ENCODE peak calls at places on chromosomes 1 and 21, in eight cellular contexts. One of them, this sample, is unnamed.
A peak's percentile ranks its signal among the peaks of the same experiment; 100 is the strongest.

GRCh38 chr1:117710710-117711109 is 104.9 kb downstream of the TENT5C start:
- DNase-seq in tibial nerve: no peak
- DNase-seq in ovary: no peak
- DNase-seq in A549: no peak
- DNase-seq in heart left ventricle: no peak
- DNase-seq in spleen: no peak
- DNase-seq in stomach: no peak
- DNase-seq in sigmoid colon: no peak
- DNase-seq in this sample: no peak

GRCh38 chr1:172180886-172181285 is 239.6 kb upstream of the C1orf105 start:
- DNase-seq in tibial nerve: peak; percentile 16
- DNase-seq in ovary: peak; percentile 50
- DNase-seq in heart left ventricle: peak; percentile 61
- DNase-seq in stomach: peak; percentile 42
- DNase-seq in spleen: peak; percentile 87
- DNase-seq in A549: no peak
- DNase-seq in sigmoid colon: peak; percentile 78
- DNase-seq in this sample: no peak

GRCh38 chr21:36656138-36656537 is 42.8 kb upstream of the SIM2 start:
- DNase-seq in ovary: no peak
- DNase-seq in spleen: no peak
- DNase-seq in heart left ventricle: no peak
- DNase-seq in sigmoid colon: no peak
- DNase-seq in tibial nerve: no peak
- DNase-seq in stomach: peak; percentile 49
- DNase-seq in A549: no peak
- DNase-seq in this sample: no peak

GRCh38 chr1:228299901-228300300 is 92.1 kb downstream of the OBSCN start:
- DNase-seq in A549: no peak
- DNase-seq in stomach: no peak
- DNase-seq in ovary: no peak
- DNase-seq in heart left ventricle: peak; percentile 4
- DNase-seq in tibial nerve: no peak
- DNase-seq in sigmoid colon: no peak
- DNase-seq in spleen: peak; percentile 61
- DNase-seq in this sample: no peak

GRCh38 chr21:26715878-26716506 is 129.2 kb downstream of the ADAMTS1 start:
- DNase-seq in stomach: peak; percentile 44
- DNase-seq in A549: peak; percentile 23
- DNase-seq in sigmoid colon: no peak
- DNase-seq in ovary: no peak
- DNase-seq in heart left ventricle: peak; percentile 41
- DNase-seq in tibial nerve: no peak
- DNase-seq in spleen: no peak
- DNase-seq in this sample: no peak

GRCh38 chr1:186790101-186790500 is 38.6 kb upstream of the PLA2G4A start:
- DNase-seq in spleen: no peak
- DNase-seq in sigmoid colon: no peak
- DNase-seq in stomach: no peak
- DNase-seq in A549: no peak
- DNase-seq in tibial nerve: no peak
- DNase-seq in heart left ventricle: no peak
- DNase-seq in ovary: no peak
- DNase-seq in this sample: no peak

GRCh38 chr1:65554829-65555228 is 134.4 kb downstream of the LEPR start:
- DNase-seq in sigmoid colon: no peak
- DNase-seq in ovary: no peak
- DNase-seq in tibial nerve: no peak
- DNase-seq in A549: no peak
- DNase-seq in stomach: no peak
- DNase-seq in spleen: no peak
- DNase-seq in heart left ventricle: no peak
- DNase-seq in this sample: no peak

GRCh38 chr1:30008998-30009657 is 714.3 kb downstream of the MATN1 start:
- DNase-seq in stomach: no peak
- DNase-seq in tibial nerve: no peak
- DNase-seq in A549: peak; percentile 29
- DNase-seq in ovary: no peak
- DNase-seq in sigmoid colon: no peak
- DNase-seq in spleen: no peak
- DNase-seq in heart left ventricle: no peak
- DNase-seq in this sample: no peak

GRCh38 chr1:18667333-18667732 is 36.7 kb downstream of the PAX7 start:
- DNase-seq in heart left ventricle: no peak
- DNase-seq in sigmoid colon: no peak
- DNase-seq in tibial nerve: no peak
- DNase-seq in spleen: no peak
- DNase-seq in ovary: no peak
- DNase-seq in A549: no peak
- DNase-seq in stomach: no peak
- DNase-seq in this sample: no peak

GRCh38 chr1:219405531-219406331 is 207.2 kb downstream of the ZC3H11B start:
- DNase-seq in spleen: no peak
- DNase-seq in A549: no peak
- DNase-seq in heart left ventricle: no peak
- DNase-seq in sigmoid colon: no peak
- DNase-seq in tibial nerve: no peak
- DNase-seq in ovary: no peak
- DNase-seq in stomach: no peak
- DNase-seq in this sample: no peak

GRCh38 chr1:70459502-70460225 is 48.6 kb downstream of the CTH start:
- DNase-seq in spleen: no peak
- DNase-seq in ovary: no peak
- DNase-seq in sigmoid colon: no peak
- DNase-seq in stomach: no peak
- DNase-seq in tibial nerve: no peak
- DNase-seq in A549: no peak
- DNase-seq in heart left ventricle: no peak
- DNase-seq in this sample: no peak

GRCh38 chr1:210236840-210237409 is 4.3 kb downstream of the SERTAD4 start:
- DNase-seq in sigmoid colon: peak; percentile 94
- DNase-seq in A549: no peak
- DNase-seq in stomach: no peak
- DNase-seq in heart left ventricle: peak; percentile 80
- DNase-seq in spleen: no peak
- DNase-seq in ovary: peak; percentile 69
- DNase-seq in tibial nerve: peak; percentile 57
- DNase-seq in this sample: no peak

GRCh38 chr1:198437352-198437751 is 103.1 kb downstream of the ATP6V1G3 start:
- DNase-seq in spleen: no peak
- DNase-seq in ovary: no peak
- DNase-seq in heart left ventricle: no peak
- DNase-seq in stomach: no peak
- DNase-seq in tibial nerve: no peak
- DNase-seq in sigmoid colon: no peak
- DNase-seq in A549: no peak
- DNase-seq in this sample: no peak

GRCh38 chr1:88237026-88237425 is 447.0 kb upstream of the PKN2 start:
- DNase-seq in spleen: no peak
- DNase-seq in ovary: no peak
- DNase-seq in heart left ventricle: no peak
- DNase-seq in sigmoid colon: no peak
- DNase-seq in stomach: no peak
- DNase-seq in tibial nerve: no peak
- DNase-seq in A549: no peak
- DNase-seq in this sample: no peak

GRCh38 chr1:176546825-176547224 is 83.8 kb downstream of the PAPPA2 start:
- DNase-seq in A549: no peak
- DNase-seq in spleen: no peak
- DNase-seq in tibial nerve: no peak
- DNase-seq in heart left ventricle: no peak
- DNase-seq in sigmoid colon: no peak
- DNase-seq in stomach: no peak
- DNase-seq in ovary: no peak
- DNase-seq in this sample: no peak

GRCh38 chr1:176540428-176540827 is 77.5 kb downstream of the PAPPA2 start:
- DNase-seq in tibial nerve: no peak
- DNase-seq in stomach: no peak
- DNase-seq in spleen: no peak
- DNase-seq in ovary: no peak
- DNase-seq in heart left ventricle: no peak
- DNase-seq in sigmoid colon: no peak
- DNase-seq in A549: no peak
- DNase-seq in this sample: no peak

GRCh38 chr1:176545034-176545639 is 82.2 kb downstream of the PAPPA2 start:
- DNase-seq in A549: no peak
- DNase-seq in spleen: no peak
- DNase-seq in stomach: no peak
- DNase-seq in ovary: no peak
- DNase-seq in tibial nerve: no peak
- DNase-seq in heart left ventricle: no peak
- DNase-seq in sigmoid colon: no peak
- DNase-seq in this sample: no peak

GRCh38 chr1:176541663-176542062 is 78.7 kb downstream of the PAPPA2 start:
- DNase-seq in spleen: no peak
- DNase-seq in tibial nerve: no peak
- DNase-seq in stomach: no peak
- DNase-seq in A549: no peak
- DNase-seq in heart left ventricle: no peak
- DNase-seq in ovary: no peak
- DNase-seq in sigmoid colon: no peak
- DNase-seq in this sample: no peak

GRCh38 chr1:176543360-176544136 is 80.6 kb downstream of the PAPPA2 start:
- DNase-seq in spleen: no peak
- DNase-seq in ovary: no peak
- DNase-seq in sigmoid colon: no peak
- DNase-seq in tibial nerve: no peak
- DNase-seq in heart left ventricle: no peak
- DNase-seq in A549: no peak
- DNase-seq in stomach: no peak
- DNase-seq in this sample: no peak
- TF ChIP-seq POLR2A in spleen: no peak
- TF ChIP-seq POLR2A in ovary: no peak
- TF ChIP-seq POLR2A in sigmoid colon: no peak
- TF ChIP-seq POLR2A in tibial nerve: no peak
- TF ChIP-seq POLR2A in heart left ventricle: no peak
- TF ChIP-seq POLR2A in A549: no peak
- TF ChIP-seq POLR2A in stomach: no peak
- TF ChIP-seq POLR2A in this sample: no peak

DNA sequence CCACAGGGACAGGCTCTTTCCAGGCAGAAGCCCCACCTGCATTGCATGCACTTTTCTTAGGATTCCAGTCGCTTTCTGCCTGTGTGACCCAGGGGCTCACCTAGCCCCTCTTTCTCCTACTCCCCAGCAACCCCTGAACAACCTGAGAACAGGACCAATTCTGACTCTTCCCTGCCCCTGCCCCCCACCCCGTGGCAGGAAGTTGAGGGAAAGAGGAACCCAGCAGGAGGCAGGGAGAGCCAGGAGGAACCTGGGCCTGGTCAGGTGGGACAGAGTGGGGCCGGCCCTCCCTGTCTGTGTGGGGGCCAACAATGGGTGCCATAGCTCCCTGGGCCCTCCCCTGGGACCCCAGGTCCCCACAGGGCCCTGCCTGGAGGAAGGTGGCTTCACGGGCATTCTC is 6.1 kb downstream of the BMP8A start:
- DNase-seq in spleen: no peak
- DNase-seq in sigmoid colon: no peak
- DNase-seq in heart left ventricle: no peak
- DNase-seq in A549: no peak
- DNase-seq in ovary: no peak
- DNase-seq in tibial nerve: no peak
- DNase-seq in stomach: no peak
- DNase-seq in this sample: no peak
- H3K27ac ChIP-seq in spleen: peak overlapping the region; percentile 41
- H3K27ac ChIP-seq in sigmoid colon: no peak overlapping the region
- H3K27ac ChIP-seq in heart left ventricle: no peak overlapping the region
- H3K27ac ChIP-seq in A549: no peak overlapping the region
- H3K27ac ChIP-seq in ovary: peak overlapping the region; percentile 27
- H3K27ac ChIP-seq in tibial nerve: no peak overlapping the region
- H3K27ac ChIP-seq in stomach: no peak overlapping the region
- H3K27ac ChIP-seq in this sample: no peak overlapping the region

GRCh38 chr1:156492591-156493080 is 7.9 kb downstream of the MEF2D start:
- DNase-seq in heart left ventricle: no peak
- DNase-seq in A549: no peak
- DNase-seq in tibial nerve: no peak
- DNase-seq in stomach: no peak
- DNase-seq in spleen: peak; percentile 91
- DNase-seq in sigmoid colon: no peak
- DNase-seq in ovary: no peak
- DNase-seq in this sample: no peak

GRCh38 chr1:156491151-156491949 is 9.2 kb downstream of the MEF2D start:
- DNase-seq in tibial nerve: no peak
- DNase-seq in stomach: no peak
- DNase-seq in sigmoid colon: no peak
- DNase-seq in spleen: no peak
- DNase-seq in heart left ventricle: no peak
- DNase-seq in A549: no peak
- DNase-seq in ovary: no peak
- DNase-seq in this sample: no peak

GRCh38 chr1:156493154-156493631 is 7.4 kb downstream of the MEF2D start:
- DNase-seq in heart left ventricle: no peak
- DNase-seq in ovary: no peak
- DNase-seq in sigmoid colon: no peak
- DNase-seq in tibial nerve: no peak
- DNase-seq in stomach: peak; percentile 75
- DNase-seq in spleen: no peak
- DNase-seq in A549: no peak
- DNase-seq in this sample: peak; percentile 79

GRCh38 chr1:156490401-156491032 is 10.1 kb downstream of the MEF2D start:
- DNase-seq in A549: peak; percentile 33
- DNase-seq in stomach: no peak
- DNase-seq in spleen: no peak
- DNase-seq in heart left ventricle: peak; percentile 77
- DNase-seq in ovary: peak; percentile 68
- DNase-seq in tibial nerve: no peak
- DNase-seq in sigmoid colon: no peak
- DNase-seq in this sample: no peak

GRCh38 chr1:156492013-156492590 is 8.5 kb downstream of the MEF2D start:
- DNase-seq in ovary: no peak
- DNase-seq in sigmoid colon: no peak
- DNase-seq in heart left ventricle: no peak
- DNase-seq in spleen: no peak
- DNase-seq in stomach: no peak
- DNase-seq in tibial nerve: no peak
- DNase-seq in A549: no peak
- DNase-seq in this sample: no peak
- TF ChIP-seq POLR2A in ovary: no peak
- TF ChIP-seq POLR2A in sigmoid colon: no peak
- TF ChIP-seq POLR2A in heart left ventricle: no peak
- TF ChIP-seq POLR2A in spleen: no peak
- TF ChIP-seq POLR2A in stomach: no peak
- TF ChIP-seq POLR2A in tibial nerve: no peak
- TF ChIP-seq POLR2A in A549: no peak
- TF ChIP-seq POLR2A in this sample: no peak

GRCh38 chr1:9047019-9047418 is 20.8 kb upstream of the SLC2A7 start:
- DNase-seq in stomach: no peak
- DNase-seq in A549: no peak
- DNase-seq in sigmoid colon: no peak
- DNase-seq in spleen: no peak
- DNase-seq in ovary: no peak
- DNase-seq in tibial nerve: no peak
- DNase-seq in heart left ventricle: no peak
- DNase-seq in this sample: no peak

GRCh38 chr1:9052272-9053049 is 17.0 kb downstream of the SLC2A5 start:
- DNase-seq in spleen: no peak
- DNase-seq in A549: no peak
- DNase-seq in stomach: no peak
- DNase-seq in sigmoid colon: no peak
- DNase-seq in ovary: no peak
- DNase-seq in heart left ventricle: no peak
- DNase-seq in tibial nerve: no peak
- DNase-seq in this sample: no peak

GRCh38 chr1:9048551-9048950 is 20.9 kb downstream of the SLC2A5 start:
- DNase-seq in spleen: peak; percentile 6
- DNase-seq in heart left ventricle: no peak
- DNase-seq in A549: no peak
- DNase-seq in ovary: no peak
- DNase-seq in sigmoid colon: no peak
- DNase-seq in tibial nerve: no peak
- DNase-seq in stomach: no peak
- DNase-seq in this sample: no peak

GRCh38 chr1:9050803-9051202 is 18.6 kb downstream of the SLC2A5 start:
- DNase-seq in sigmoid colon: no peak
- DNase-seq in stomach: no peak
- DNase-seq in ovary: no peak
- DNase-seq in heart left ventricle: no peak
- DNase-seq in A549: no peak
- DNase-seq in tibial nerve: no peak
- DNase-seq in spleen: no peak
- DNase-seq in this sample: no peak
- H3K27ac ChIP-seq in sigmoid colon: no peak overlapping the region
- H3K27ac ChIP-seq in stomach: no peak overlapping the region
- H3K27ac ChIP-seq in ovary: no peak overlapping the region
- H3K27ac ChIP-seq in heart left ventricle: no peak overlapping the region
- H3K27ac ChIP-seq in A549: no peak overlapping the region
- H3K27ac ChIP-seq in tibial nerve: no peak overlapping the region
- H3K27ac ChIP-seq in spleen: no peak overlapping the region
- H3K27ac ChIP-seq in this sample: no peak overlapping the region

This sample was measured in breast epithelium.